ENCODE peak calls at places on chromosomes 1 and 21, in ten cellular contexts. J is A673; C is uterus; M is breast epithelium; L is cardiac muscle cell; S is mesenchymal stem cell; I is PC-9; H is effector memory CD4-positive, alpha-beta T cell; Q is endodermal cell; X is left ventricle myocardium inferior. V is an unnamed sample. For H3K9me3, the result is how much of the 10 kb centered on the place peaks cover.

GRCh38 chr1:205543351-205544305 is 39.2 kb downstream of the CDK18 start:
- DNase-seq in I (peak), H (no peak), S (peak), C (peak), Q (peak), X (peak), L (peak), J (peak), M (peak), V (peak)

GRCh38 chr1:71413441-71414170 is 332.8 kb upstream of the ZRANB2 start:
- DNase-seq in M (no peak), J (no peak), Q (no peak), L (peak), I (no peak), X (no peak), C (no peak), H (no peak), S (no peak), V (no peak)

GRCh38 chr1:201190624-201191051 is at the start of gene IGFN1:
- DNase-seq in L (no peak), M (no peak), Q (peak), J (no peak), I (peak), X (no peak), H (no peak), C (no peak), S (no peak), V (no peak)

GRCh38 chr21:44919111-44919912 is 1.4 kb downstream of the ITGB2 start:
- DNase-seq in M (no peak), X (peak), Q (peak), I (no peak), C (no peak), J (no peak), L (no peak), H (no peak), S (no peak), V (no peak)

GRCh38 chr1:236524892-236525179 is 1.1 kb downstream of the LGALS8 start:
- DNase-seq in X (no peak), H (no peak), I (no peak), M (no peak), J (no peak), L (no peak), Q (no peak), S (no peak), C (no peak), V (no peak)

GRCh38 chr1:32761253-32761877 is 55.8 kb downstream of the YARS1 start:
- DNase-seq in M (peak), H (no peak), X (no peak), S (peak), I (peak), C (peak), J (peak), Q (peak), L (peak), V (peak)

GRCh38 chr1:15684042-15684461 is at the start of gene PLEKHM2:
- DNase-seq in S (peak), L (peak), J (peak), X (peak), I (peak), M (no peak), H (peak), C (peak), Q (peak), V (no peak)

GRCh38 chr1:196466656-196467055 is 141.6 kb downstream of the KCNT2 start:
- DNase-seq in S (peak), H (no peak), X (no peak), L (no peak), I (no peak), J (no peak), Q (no peak), C (no peak), M (no peak), V (no peak)

GRCh38 chr1:31625561-31626272 is 8.2 kb downstream of the HCRTR1 start:
- DNase-seq in Q (no peak), S (peak), J (no peak), X (no peak), C (no peak), M (no peak), L (peak), H (no peak), I (no peak), V (no peak)

GRCh38 chr21:30320215-30320614 is at the start of gene KRTAP26-1:
- DNase-seq in Q (no peak), L (no peak), I (no peak), J (no peak), C (no peak), H (no peak), M (no peak), S (no peak), X (no peak), V (no peak)

GRCh38 chr1:151513626-151514101 is 2.5 kb downstream of the CGN start:
- DNase-seq in Q (peak), J (no peak), M (peak), H (no peak), C (no peak), X (no peak), S (no peak), I (peak), L (no peak), V (peak)

GRCh38 chr1:207848234-207848633 is 62.7 kb downstream of the CD34 start:
- DNase-seq in X (peak), S (peak), C (no peak), H (no peak), L (peak), J (no peak), I (peak), Q (no peak), M (peak), V (peak)

GRCh38 chr1:162028726-162029125 is 5.1 kb upstream of the OLFML2B start:
- DNase-seq in L (peak), Q (no peak), S (no peak), M (no peak), H (no peak), X (no peak), I (no peak), J (no peak), C (no peak), V (no peak)

GRCh38 chr1:108036796-108037545 is 72.0 kb upstream of the VAV3 start:
- DNase-seq in S (no peak), I (no peak), J (no peak), C (no peak), L (no peak), Q (no peak), H (no peak), M (no peak), X (no peak), V (no peak)

GRCh38 chr1:46547481-46548383 is 3.7 kb downstream of the KNCN start:
- DNase-seq in L (peak), M (no peak), S (peak), X (no peak), H (no peak), Q (peak), J (peak), I (peak), C (no peak), V (no peak)

GRCh38 chr1:11174271-11174942 is 14.7 kb upstream of the ANGPTL7 start:
- DNase-seq in S (no peak), J (no peak), L (no peak), Q (no peak), I (no peak), C (no peak), M (peak), H (no peak), X (no peak), V (no peak)

GRCh38 chr1:113048064-113048463 is 24.9 kb upstream of the LRIG2 start:
- DNase-seq in S (no peak), I (no peak), Q (no peak), C (no peak), J (no peak), L (no peak), M (no peak), X (no peak), H (no peak), V (no peak)

GRCh38 chr1:151570819-151571218 is 30.7 kb downstream of the TUFT1 start:
- DNase-seq in J (no peak), S (no peak), M (no peak), C (no peak), Q (no peak), I (no peak), H (no peak), L (no peak), X (no peak), V (no peak)

GRCh38 chr1:42817440-42817767 is 207 bp upstream of the SVBP start:
- DNase-seq in L (no peak), J (no peak), I (no peak), Q (no peak), C (no peak), H (no peak), S (no peak), M (no peak), X (no peak), V (no peak)

GRCh38 chr1:243550276-243550675 is 294.4 kb downstream of the SDCCAG8 start:
- DNase-seq in X (no peak), M (no peak), I (no peak), S (peak), J (no peak), H (no peak), L (peak), C (no peak), Q (no peak), V (no peak)

GRCh38 chr1:5140136-5140535 is 485.7 kb downstream of the AJAP1 start:
- DNase-seq in Q (no peak), J (no peak), I (no peak), L (no peak), X (no peak), M (no peak), C (no peak), S (no peak), H (no peak), V (no peak)

GRCh38 chr1:226722901-226723639 is 16.0 kb downstream of the ITPKB start:
- DNase-seq in H (no peak), S (no peak), Q (peak), X (no peak), J (no peak), I (no peak), M (no peak), C (no peak), L (no peak), V (no peak)

GRCh38 chr1:220810963-220811362 is 24.2 kb downstream of the MTARC1 start:
- DNase-seq in L (no peak), I (no peak), C (no peak), M (no peak), J (no peak), Q (no peak), H (no peak), S (peak), X (no peak), V (no peak)

GRCh38 chr1:220811695-220812094 is 25.0 kb downstream of the MTARC1 start:
- DNase-seq in L (no peak), S (no peak), Q (no peak), X (no peak), H (no peak), I (no peak), M (no peak), C (no peak), J (no peak), V (no peak)

GRCh38 chr1:220815409-220815808 is 28.7 kb downstream of the MTARC1 start:
- DNase-seq in C (no peak), M (no peak), Q (no peak), L (no peak), J (no peak), X (no peak), I (no peak), S (no peak), H (no peak), V (no peak)

GRCh38 chr1:220812308-220812707 is 25.6 kb downstream of the MTARC1 start:
- DNase-seq in I (no peak), H (no peak), Q (no peak), X (no peak), M (no peak), L (no peak), C (no peak), J (no peak), S (no peak), V (peak)

GRCh38 chr1:220813013-220813412 is 26.3 kb downstream of the MTARC1 start:
- DNase-seq in I (no peak), X (no peak), H (no peak), L (no peak), Q (peak), S (peak), M (no peak), C (no peak), J (peak), V (no peak)
- H3K9me3 ChIP-seq in I (under half), X (under half), H (under half), L (under half), Q (under half), S (under half), M (under half), C (under half), J (under half), V (under half)

GRCh38 chr1:67540733-67541125 is 110.5 kb upstream of the SERBP1 start:
- DNase-seq in H (no peak), I (no peak), S (no peak), X (no peak), C (no peak), M (no peak), L (no peak), J (no peak), Q (no peak), V (no peak)
- H3K27ac ChIP-seq in H (no peak), I (no peak), S (no peak), X (no peak), C (no peak), M (no peak), L (no peak), J (no peak), Q (no peak), V (no peak)

GRCh38 chr1:3965693-3966092 is 65.6 kb upstream of the C1orf174 start:
- DNase-seq in J (no peak), S (no peak), L (no peak), I (no peak), Q (no peak), M (no peak), H (no peak), C (no peak), X (no peak), V (no peak)

GRCh38 chr1:3963554-3963953 is 63.5 kb upstream of the C1orf174 start:
- DNase-seq in C (no peak), Q (no peak), X (no peak), L (no peak), M (no peak), J (no peak), H (no peak), S (no peak), I (no peak), V (no peak)

GRCh38 chr1:3971981-3972380 is 71.9 kb upstream of the C1orf174 start:
- DNase-seq in S (no peak), H (no peak), L (no peak), M (no peak), J (no peak), C (no peak), Q (no peak), X (no peak), I (no peak), V (no peak)

GRCh38 chr1:3968851-3969250 is 68.8 kb upstream of the C1orf174 start:
- DNase-seq in J (no peak), I (no peak), C (no peak), M (no peak), S (no peak), L (no peak), H (no peak), Q (peak), X (no peak), V (no peak)
- H3K9me3 ChIP-seq in J (under half), I (under half), C (under half), M (under half), S (under half), L (under half), H (under half), Q (under half), X (under half), V (under half)

GRCh38 chr21:27513825-27514224 is 546.9 kb upstream of the ADAMTS5 start:
- DNase-seq in H (no peak), S (no peak), X (no peak), M (no peak), Q (no peak), C (no peak), J (no peak), I (no peak), L (no peak), V (no peak)
- H3K27ac ChIP-seq in H (no peak), S (no peak), X (no peak), M (no peak), Q (no peak), C (no peak), J (no peak), I (no peak), L (no peak), V (no peak)

GRCh38 chr21:34012640-34013039 is 60.7 kb upstream of the MRPS6 start:
- DNase-seq in M (no peak), I (no peak), Q (no peak), J (no peak), H (no peak), L (no peak), X (no peak), S (no peak), C (no peak), V (no peak)
- H3K9me3 ChIP-seq in M (under half), I (under half), Q (under half), J (under half), H (under half), L (under half), X (half or more), S (half or more), C (under half), V (under half)

DNA sequence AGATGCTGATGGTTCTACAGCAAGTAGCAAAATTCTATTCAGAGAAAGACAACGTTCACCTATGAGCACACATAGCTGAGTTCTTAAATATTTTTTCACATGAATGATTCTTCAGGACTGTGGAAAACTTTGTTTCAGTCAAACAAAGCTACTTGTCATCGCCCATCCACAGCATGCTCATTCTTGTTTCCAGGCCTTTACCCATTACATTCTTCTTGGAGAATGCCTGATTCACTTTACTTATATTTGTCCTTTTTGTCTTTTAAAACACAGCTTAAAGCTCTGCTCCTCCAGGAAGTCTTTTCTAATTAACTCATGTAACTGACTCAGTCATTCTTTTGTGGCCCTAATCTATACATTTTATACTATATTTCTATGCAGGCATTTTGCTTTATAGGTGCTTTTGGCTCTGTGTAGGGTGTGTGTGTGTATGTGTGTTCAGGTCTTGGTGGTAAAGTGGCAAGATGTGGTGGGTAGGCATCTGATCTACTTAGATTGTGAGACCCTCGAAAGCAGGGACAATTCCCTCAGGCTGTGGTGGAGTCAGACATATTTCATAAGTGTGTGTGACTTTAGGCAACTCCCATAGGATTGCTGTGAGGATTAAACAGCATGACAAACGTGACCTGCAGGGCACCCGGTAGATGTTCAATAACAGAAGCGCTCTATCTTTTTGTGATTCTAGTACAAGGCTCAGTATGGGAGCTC is 11.8 kb upstream of the MARK1 start:
- DNase-seq in M (no peak), C (no peak), L (no peak), J (no peak), H (no peak), I (no peak), X (no peak), S (no peak), Q (no peak), V (no peak)
- H3K27ac ChIP-seq in M (no peak), C (no peak), L (no peak), J (no peak), H (no peak), I (no peak), X (no peak), S (peak), Q (no peak), V (no peak)